ENCODE peak calls at places on chromosomes 13 and 19, in five cellular contexts. D is NCI-H2081 treated with DMSO at 0.1 percent for 48 hours; M is stimulated activated naive B cell treated with anti-CD40 and anti-IgM and Interleukin-4, amounts not matched to agents 10 μg/mL and 1 μg/mL and 100 μg/mL, for 72 hours; I is AG09319; L is neural crest cell. A is an unnamed sample.
A peak's percentile ranks its signal among the peaks of the same experiment; 100 is the strongest.

GRCh38 chr13:45527699-45528462 is 63.1 kb downstream of the COG3 start:
- DNase-seq in D (no peak), M (no peak), L (no peak), I (no peak), A (no peak)

GRCh38 chr13:74931698-74932433 is 550.1 kb downstream of the TBC1D4 start:
- DNase-seq in L (no peak), D (no peak), I (peak; percentile 10), M (no peak), A (no peak)

GRCh38 chr19:14559916-14560775 is 11.7 kb downstream of the NDUFB7 start:
- DNase-seq in M (no peak), D (no peak), L (no peak), I (no peak), A (no peak)

GRCh38 chr19:55526216-55527196 is 10.4 kb downstream of the SBK2 start:
- DNase-seq in M (no peak), I (peak; percentile 16), D (peak; percentile 51), L (no peak), A (no peak)

GRCh38 chr13:113178070-113178895 is 19.8 kb downstream of the PROZ start:
- DNase-seq in M (no peak), L (no peak), D (no peak), I (peak; percentile 77), A (no peak)

GRCh38 chr19:35509861-35510625 is 3.4 kb downstream of the DMKN start:
- DNase-seq in L (peak; percentile 76), D (no peak), M (peak; percentile 63), I (no peak), A (no peak)

GRCh38 chr13:20714161-20714560 is 10.7 kb downstream of the IL17D start:
- DNase-seq in L (no peak), M (no peak), D (no peak), I (no peak), A (no peak)

GRCh38 chr19:54432144-54432738 is 16.8 kb upstream of the LENG8 start:
- DNase-seq in M (no peak), L (no peak), D (no peak), I (no peak), A (no peak)

GRCh38 chr19:10010247-10010691 is at the start of gene COL5A3:
- DNase-seq in I (no peak), D (no peak), M (no peak), L (no peak), A (no peak)

GRCh38 chr13:107716741-107717140 is 498.6 kb downstream of the LIG4 start:
- DNase-seq in D (no peak), M (no peak), I (no peak), L (no peak), A (no peak)

GRCh38 chr19:892243-892996 is 567 bp downstream of the MED16 start:
- DNase-seq in I (no peak), M (no peak), D (no peak), L (no peak), A (no peak)

GRCh38 chr13:25068810-25069209 is 27.1 kb upstream of the PABPC3 start:
- DNase-seq in L (no peak), D (no peak), M (no peak), I (no peak), A (no peak)

GRCh38 chr19:18469245-18470107 is 31.5 kb upstream of the ISYNA1 start:
- DNase-seq in I (no peak), M (no peak), D (no peak), L (peak; percentile 78), A (no peak)

GRCh38 chr13:98372886-98373285 is 195.8 kb upstream of the RNF113B start:
- DNase-seq in M (no peak), I (no peak), D (no peak), L (no peak), A (no peak)

GRCh38 chr19:492091-492531 is 4.2 kb upstream of the MADCAM1 start:
- DNase-seq in L (no peak), I (no peak), D (no peak), M (no peak), A (no peak)

GRCh38 chr13:100506154-100506553 is 82.4 kb downstream of the GGACT start:
- DNase-seq in I (no peak), D (no peak), M (no peak), L (no peak), A (no peak)

GRCh38 chr13:112177459-112177858 is 110.5 kb downstream of the SOX1 start:
- DNase-seq in I (no peak), D (no peak), M (no peak), L (no peak), A (no peak)

GRCh38 chr13:101942038-101942437 is 459.8 kb downstream of the FGF14 start:
- DNase-seq in D (no peak), M (no peak), I (no peak), L (peak; percentile 24), A (no peak)

GRCh38 chr13:100674848-100675659 is 459 bp upstream of the TMTC4 start:
- DNase-seq in D (peak; percentile 86), I (peak; percentile 93), L (peak; percentile 100), M (peak; percentile 99), A (peak; percentile 82)

GRCh38 chr19:6533000-6533328 is 2.1 kb downstream of the TNFSF9 start:
- DNase-seq in L (no peak), M (no peak), I (no peak), D (no peak), A (no peak)

A was measured in GM12878.